ENCODE peak calls at places on chromosomes 11 and 22, in ten cellular contexts. One of them, this sample, is unnamed. For H3K4me1 and H3K36me3, the result is how much of the 10 kb centered on the place peaks cover.

GRCh38 chr11:34331736-34332135 is 26.1 kb downstream of the ABTB2 start:
- ATAC-seq in HCT116: peak
- ATAC-seq in DND-41: no peak
- ATAC-seq in pancreas: no peak
- ATAC-seq in lower lobe of right lung: no peak
- ATAC-seq in RWPE2: peak
- ATAC-seq in mucosa of descending colon: peak
- ATAC-seq in upper lobe of left lung: no peak
- ATAC-seq in HepG2: no peak
- ATAC-seq in heart left ventricle: no peak
- ATAC-seq in this sample: no peak

GRCh38 chr11:78560826-78561484 is 13.7 kb downstream of the NARS2 start:
- ATAC-seq in mucosa of descending colon: peak
- ATAC-seq in upper lobe of left lung: peak
- ATAC-seq in pancreas: no peak
- ATAC-seq in RWPE2: peak
- ATAC-seq in HepG2: peak
- ATAC-seq in DND-41: peak
- ATAC-seq in lower lobe of right lung: peak
- ATAC-seq in HCT116: no peak
- ATAC-seq in heart left ventricle: peak
- ATAC-seq in this sample: peak

GRCh38 chr11:17376493-17376892 is 12.0 kb downstream of the KCNJ11 start:
- ATAC-seq in mucosa of descending colon: no peak
- ATAC-seq in upper lobe of left lung: no peak
- ATAC-seq in DND-41: no peak
- ATAC-seq in HepG2: no peak
- ATAC-seq in heart left ventricle: no peak
- ATAC-seq in HCT116: no peak
- ATAC-seq in pancreas: no peak
- ATAC-seq in lower lobe of right lung: no peak
- ATAC-seq in RWPE2: no peak
- ATAC-seq in this sample: no peak

GRCh38 chr11:62804310-62805043 is 763 bp downstream of the NXF1 start:
- ATAC-seq in RWPE2: peak
- ATAC-seq in heart left ventricle: no peak
- ATAC-seq in HepG2: peak
- ATAC-seq in HCT116: peak
- ATAC-seq in lower lobe of right lung: peak
- ATAC-seq in mucosa of descending colon: peak
- ATAC-seq in upper lobe of left lung: peak
- ATAC-seq in DND-41: peak
- ATAC-seq in pancreas: peak
- ATAC-seq in this sample: peak

GRCh38 chr11:15670520-15671070 is 555.9 kb downstream of the INSC start:
- ATAC-seq in pancreas: no peak
- ATAC-seq in HepG2: no peak
- ATAC-seq in lower lobe of right lung: no peak
- ATAC-seq in heart left ventricle: peak
- ATAC-seq in mucosa of descending colon: no peak
- ATAC-seq in upper lobe of left lung: no peak
- ATAC-seq in RWPE2: no peak
- ATAC-seq in HCT116: no peak
- ATAC-seq in DND-41: no peak
- ATAC-seq in this sample: no peak

GRCh38 chr22:26601726-26602125 is 11.8 kb upstream of the TPST2 start:
- ATAC-seq in lower lobe of right lung: no peak
- ATAC-seq in heart left ventricle: no peak
- ATAC-seq in HepG2: no peak
- ATAC-seq in RWPE2: no peak
- ATAC-seq in upper lobe of left lung: no peak
- ATAC-seq in mucosa of descending colon: no peak
- ATAC-seq in HCT116: no peak
- ATAC-seq in pancreas: no peak
- ATAC-seq in DND-41: no peak
- ATAC-seq in this sample: no peak

GRCh38 chr11:5151713-5152153 is 2.8 kb downstream of the OR52A1 start:
- ATAC-seq in HCT116: no peak
- ATAC-seq in lower lobe of right lung: no peak
- ATAC-seq in heart left ventricle: no peak
- ATAC-seq in DND-41: no peak
- ATAC-seq in pancreas: no peak
- ATAC-seq in mucosa of descending colon: no peak
- ATAC-seq in HepG2: no peak
- ATAC-seq in RWPE2: no peak
- ATAC-seq in upper lobe of left lung: no peak
- ATAC-seq in this sample: no peak

GRCh38 chr11:101993172-101993571 is 54.1 kb upstream of the CFAP300 start:
- ATAC-seq in HepG2: no peak
- ATAC-seq in pancreas: no peak
- ATAC-seq in RWPE2: no peak
- ATAC-seq in upper lobe of left lung: no peak
- ATAC-seq in lower lobe of right lung: no peak
- ATAC-seq in DND-41: no peak
- ATAC-seq in mucosa of descending colon: no peak
- ATAC-seq in heart left ventricle: no peak
- ATAC-seq in HCT116: no peak
- ATAC-seq in this sample: no peak

GRCh38 chr11:67111261-67111660 is 7.8 kb upstream of the KDM2A start:
- ATAC-seq in HCT116: no peak
- ATAC-seq in HepG2: no peak
- ATAC-seq in heart left ventricle: no peak
- ATAC-seq in upper lobe of left lung: no peak
- ATAC-seq in mucosa of descending colon: no peak
- ATAC-seq in lower lobe of right lung: no peak
- ATAC-seq in DND-41: no peak
- ATAC-seq in RWPE2: no peak
- ATAC-seq in pancreas: no peak
- ATAC-seq in this sample: no peak

GRCh38 chr22:50497093-50497492 is 10.4 kb downstream of the LMF2 start:
- ATAC-seq in mucosa of descending colon: peak
- ATAC-seq in DND-41: no peak
- ATAC-seq in upper lobe of left lung: no peak
- ATAC-seq in heart left ventricle: no peak
- ATAC-seq in RWPE2: no peak
- ATAC-seq in HCT116: no peak
- ATAC-seq in pancreas: no peak
- ATAC-seq in lower lobe of right lung: no peak
- ATAC-seq in HepG2: no peak
- ATAC-seq in this sample: no peak

GRCh38 chr11:101288392-101288791 is 158.8 kb upstream of the PGR start:
- ATAC-seq in mucosa of descending colon: no peak
- ATAC-seq in HCT116: no peak
- ATAC-seq in lower lobe of right lung: no peak
- ATAC-seq in heart left ventricle: no peak
- ATAC-seq in HepG2: no peak
- ATAC-seq in upper lobe of left lung: no peak
- ATAC-seq in pancreas: no peak
- ATAC-seq in RWPE2: no peak
- ATAC-seq in DND-41: no peak
- ATAC-seq in this sample: no peak

GRCh38 chr11:112315057-112315720 is 54.5 kb upstream of the PLET1 start:
- ATAC-seq in lower lobe of right lung: no peak
- ATAC-seq in heart left ventricle: peak
- ATAC-seq in RWPE2: no peak
- ATAC-seq in pancreas: no peak
- ATAC-seq in HepG2: no peak
- ATAC-seq in DND-41: peak
- ATAC-seq in HCT116: no peak
- ATAC-seq in upper lobe of left lung: no peak
- ATAC-seq in mucosa of descending colon: no peak
- ATAC-seq in this sample: no peak

GRCh38 chr22:35394011-35394312 is 6.0 kb upstream of the MCM5 start:
- ATAC-seq in pancreas: no peak
- ATAC-seq in RWPE2: no peak
- ATAC-seq in heart left ventricle: no peak
- ATAC-seq in lower lobe of right lung: no peak
- ATAC-seq in mucosa of descending colon: no peak
- ATAC-seq in HCT116: no peak
- ATAC-seq in HepG2: no peak
- ATAC-seq in upper lobe of left lung: no peak
- ATAC-seq in DND-41: no peak
- ATAC-seq in this sample: no peak

GRCh38 chr11:6357222-6357621 is 33.1 kb upstream of the SMPD1 start:
- ATAC-seq in mucosa of descending colon: peak
- ATAC-seq in DND-41: no peak
- ATAC-seq in lower lobe of right lung: peak
- ATAC-seq in pancreas: no peak
- ATAC-seq in upper lobe of left lung: peak
- ATAC-seq in heart left ventricle: peak
- ATAC-seq in HCT116: peak
- ATAC-seq in HepG2: no peak
- ATAC-seq in RWPE2: peak
- ATAC-seq in this sample: peak

DNA sequence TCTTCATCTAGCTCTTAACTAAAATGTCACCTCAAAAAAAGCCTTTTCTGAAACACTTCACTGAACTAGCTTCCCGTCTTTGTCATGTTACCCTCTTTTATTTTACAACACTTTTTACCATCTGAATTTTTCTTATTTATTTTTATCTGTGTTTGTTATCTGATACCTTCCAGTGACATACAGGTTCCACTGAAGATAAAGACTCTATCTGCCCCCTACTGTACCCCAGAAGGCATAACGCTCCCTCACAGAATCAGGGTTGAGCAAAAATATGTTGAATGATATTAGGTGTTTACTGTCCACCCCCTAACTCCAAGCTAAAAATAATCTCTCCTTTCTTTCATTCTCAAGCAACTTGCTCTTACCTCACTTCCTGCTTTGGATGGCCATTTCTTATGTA is 654.2 kb downstream of the NELL1 start:
- ATAC-seq in pancreas: no peak
- ATAC-seq in RWPE2: no peak
- ATAC-seq in lower lobe of right lung: no peak
- ATAC-seq in DND-41: no peak
- ATAC-seq in HCT116: no peak
- ATAC-seq in heart left ventricle: no peak
- ATAC-seq in mucosa of descending colon: no peak
- ATAC-seq in HepG2: no peak
- ATAC-seq in upper lobe of left lung: no peak
- ATAC-seq in this sample: no peak
- H3K4me1 ChIP-seq in pancreas: under half
- H3K4me1 ChIP-seq in RWPE2: under half
- H3K4me1 ChIP-seq in lower lobe of right lung: under half
- H3K4me1 ChIP-seq in DND-41: under half
- H3K4me1 ChIP-seq in HCT116: under half
- H3K4me1 ChIP-seq in heart left ventricle: under half
- H3K4me1 ChIP-seq in mucosa of descending colon: under half
- H3K4me1 ChIP-seq in HepG2: under half
- H3K4me1 ChIP-seq in upper lobe of left lung: under half
- H3K4me1 ChIP-seq in this sample: under half

GRCh38 chr22:31329029-31329428 is 17.1 kb downstream of the PATZ1 start:
- ATAC-seq in mucosa of descending colon: no peak
- ATAC-seq in heart left ventricle: no peak
- ATAC-seq in RWPE2: no peak
- ATAC-seq in pancreas: no peak
- ATAC-seq in lower lobe of right lung: no peak
- ATAC-seq in HCT116: no peak
- ATAC-seq in upper lobe of left lung: no peak
- ATAC-seq in HepG2: no peak
- ATAC-seq in DND-41: no peak
- ATAC-seq in this sample: no peak

GRCh38 chr22:31328545-31328960 is 17.6 kb downstream of the PATZ1 start:
- ATAC-seq in pancreas: no peak
- ATAC-seq in heart left ventricle: no peak
- ATAC-seq in upper lobe of left lung: no peak
- ATAC-seq in HepG2: no peak
- ATAC-seq in lower lobe of right lung: no peak
- ATAC-seq in RWPE2: no peak
- ATAC-seq in HCT116: no peak
- ATAC-seq in mucosa of descending colon: no peak
- ATAC-seq in DND-41: no peak
- ATAC-seq in this sample: no peak

GRCh38 chr22:31327786-31328544 is 18.2 kb downstream of the PATZ1 start:
- ATAC-seq in mucosa of descending colon: no peak
- ATAC-seq in heart left ventricle: peak
- ATAC-seq in HepG2: no peak
- ATAC-seq in RWPE2: peak
- ATAC-seq in lower lobe of right lung: no peak
- ATAC-seq in HCT116: no peak
- ATAC-seq in DND-41: no peak
- ATAC-seq in pancreas: no peak
- ATAC-seq in upper lobe of left lung: peak
- ATAC-seq in this sample: peak

GRCh38 chr22:31329453-31330215 is 16.5 kb downstream of the PATZ1 start:
- ATAC-seq in lower lobe of right lung: no peak
- ATAC-seq in HCT116: no peak
- ATAC-seq in upper lobe of left lung: no peak
- ATAC-seq in pancreas: no peak
- ATAC-seq in heart left ventricle: no peak
- ATAC-seq in DND-41: no peak
- ATAC-seq in HepG2: no peak
- ATAC-seq in mucosa of descending colon: no peak
- ATAC-seq in RWPE2: no peak
- ATAC-seq in this sample: no peak

GRCh38 chr22:31326877-31327276 is 19.3 kb downstream of the PATZ1 start:
- ATAC-seq in heart left ventricle: no peak
- ATAC-seq in pancreas: no peak
- ATAC-seq in lower lobe of right lung: no peak
- ATAC-seq in RWPE2: no peak
- ATAC-seq in HepG2: no peak
- ATAC-seq in HCT116: no peak
- ATAC-seq in mucosa of descending colon: no peak
- ATAC-seq in DND-41: no peak
- ATAC-seq in upper lobe of left lung: no peak
- ATAC-seq in this sample: no peak
- H3K36me3 ChIP-seq in heart left ventricle: half or more
- H3K36me3 ChIP-seq in pancreas: under half
- H3K36me3 ChIP-seq in lower lobe of right lung: half or more
- H3K36me3 ChIP-seq in RWPE2: under half
- H3K36me3 ChIP-seq in HepG2: half or more
- H3K36me3 ChIP-seq in HCT116: under half
- H3K36me3 ChIP-seq in mucosa of descending colon: under half
- H3K36me3 ChIP-seq in DND-41: half or more
- H3K36me3 ChIP-seq in upper lobe of left lung: half or more
- H3K36me3 ChIP-seq in this sample: half or more

DNA sequence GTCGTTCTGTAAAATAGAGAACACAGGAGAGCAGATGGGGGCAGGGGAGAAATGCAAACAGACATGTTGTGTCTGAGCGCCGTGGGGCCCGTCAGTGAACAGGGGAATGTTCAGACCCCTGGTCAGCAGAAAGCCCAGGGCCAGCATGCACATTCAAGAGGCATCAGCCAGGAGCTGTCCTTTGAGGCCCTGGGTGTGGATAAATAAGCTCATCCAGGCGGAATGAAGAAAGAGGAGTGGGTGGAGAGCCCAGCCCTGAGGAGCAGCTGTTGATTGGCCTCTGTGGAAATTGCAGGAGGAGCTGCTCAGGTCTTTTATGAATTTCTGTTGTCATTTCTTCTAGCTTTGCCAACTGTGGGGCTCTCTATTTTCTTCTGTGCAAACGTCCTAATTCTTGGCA is 49.7 kb upstream of the CECR2 start:
- ATAC-seq in HepG2: no peak
- ATAC-seq in lower lobe of right lung: no peak
- ATAC-seq in pancreas: no peak
- ATAC-seq in heart left ventricle: no peak
- ATAC-seq in mucosa of descending colon: no peak
- ATAC-seq in upper lobe of left lung: peak
- ATAC-seq in DND-41: no peak
- ATAC-seq in HCT116: no peak
- ATAC-seq in RWPE2: no peak
- ATAC-seq in this sample: no peak
- H3K4me1 ChIP-seq in HepG2: under half
- H3K4me1 ChIP-seq in lower lobe of right lung: under half
- H3K4me1 ChIP-seq in pancreas: under half
- H3K4me1 ChIP-seq in heart left ventricle: under half
- H3K4me1 ChIP-seq in mucosa of descending colon: under half
- H3K4me1 ChIP-seq in upper lobe of left lung: under half
- H3K4me1 ChIP-seq in DND-41: under half
- H3K4me1 ChIP-seq in HCT116: under half
- H3K4me1 ChIP-seq in RWPE2: under half
- H3K4me1 ChIP-seq in this sample: under half

GRCh38 chr11:40787243-40787642 is 672.2 kb downstream of the LRRC4C start:
- ATAC-seq in RWPE2: no peak
- ATAC-seq in upper lobe of left lung: no peak
- ATAC-seq in pancreas: no peak
- ATAC-seq in lower lobe of right lung: no peak
- ATAC-seq in mucosa of descending colon: no peak
- ATAC-seq in HCT116: no peak
- ATAC-seq in DND-41: no peak
- ATAC-seq in HepG2: no peak
- ATAC-seq in heart left ventricle: no peak
- ATAC-seq in this sample: no peak
- H3K36me3 ChIP-seq in RWPE2: under half
- H3K36me3 ChIP-seq in upper lobe of left lung: under half
- H3K36me3 ChIP-seq in pancreas: under half
- H3K36me3 ChIP-seq in lower lobe of right lung: under half
- H3K36me3 ChIP-seq in mucosa of descending colon: under half
- H3K36me3 ChIP-seq in HCT116: under half
- H3K36me3 ChIP-seq in DND-41: under half
- H3K36me3 ChIP-seq in HepG2: under half
- H3K36me3 ChIP-seq in heart left ventricle: under half
- H3K36me3 ChIP-seq in this sample: under half